ENCODE peak calls at places on chromosomes 12 and 14, in six cellular contexts. M, L, A, K, S and R are unnamed samples.

GRCh38 chr14:55929136-55929535 is 189.1 kb upstream of the PELI2 start:
- DNase-seq in A (no peak), S (no peak), K (no peak), L (no peak), M (no peak), R (no peak)

GRCh38 chr12:92470608-92471021 is 232.2 kb upstream of the PLEKHG7 start:
- DNase-seq in A (no peak), M (no peak), L (no peak), S (no peak), K (no peak), R (no peak)

GRCh38 chr12:4434299-4434698 is 11.3 kb downstream of the FGF6 start:
- DNase-seq in M (peak; percentile 19), K (no peak), L (no peak), A (no peak), S (no peak), R (no peak)

GRCh38 chr12:62512901-62513300 is 46.3 kb downstream of the MON2 start:
- DNase-seq in M (peak; percentile 39), S (no peak), K (no peak), L (no peak), A (no peak), R (no peak)

GRCh38 chr14:87179936-87180335 is 813.0 kb downstream of the GALC start:
- DNase-seq in A (no peak), M (no peak), S (no peak), K (no peak), L (no peak), R (peak; percentile 10)

GRCh38 chr12:97960741-97961608 is 498.4 kb downstream of the RMST start:
- DNase-seq in L (no peak), M (peak; percentile 63), S (no peak), K (no peak), A (no peak), R (peak; percentile 2)

GRCh38 chr12:122304924-122305323 is 38.6 kb upstream of the VPS33A start:
- DNase-seq in M (no peak), A (no peak), L (no peak), K (no peak), S (no peak), R (no peak)

GRCh38 chr14:56309198-56309597 is 191.0 kb downstream of the PELI2 start:
- DNase-seq in S (no peak), M (no peak), A (no peak), K (no peak), L (no peak), R (no peak)

GRCh38 chr14:68680541-68681051 is 112.3 kb downstream of the ZFP36L1 start:
- DNase-seq in M (no peak), K (peak; percentile 34), L (no peak), S (no peak), A (no peak), R (peak; percentile 73)
- H3K27ac ChIP-seq in M (no peak overlapping the region), K (peak overlapping the region; percentile 5), L (no peak overlapping the region), S (peak overlapping the region; percentile 80), A (peak overlapping the region; percentile 52), R (no peak overlapping the region)

GRCh38 chr12:133061954-133062353 is 18.8 kb upstream of the ZNF140 start:
- DNase-seq in A (no peak), L (no peak), K (no peak), S (no peak), M (no peak), R (no peak)
- H3K9me3 ChIP-seq in A (peaks cover 38% of the 10 kb centered on the region), L (peaks cover 39% of the 10 kb centered on the region), K (peaks cover 96% of the 10 kb centered on the region), S (peaks cover 100% of the 10 kb centered on the region), M (peaks cover 93% of the 10 kb centered on the region), R (peaks cover 87% of the 10 kb centered on the region)

GRCh38 chr12:104680070-104680469 is 223.3 kb downstream of the CHST11 start:
- DNase-seq in A (no peak), K (no peak), L (peak; percentile 51), M (no peak), S (no peak), R (no peak)

GRCh38 chr12:104682790-104683279 is 226.1 kb downstream of the CHST11 start:
- DNase-seq in A (no peak), L (peak; percentile 79), M (no peak), K (no peak), S (no peak), R (no peak)

GRCh38 chr12:104677441-104678089 is 220.8 kb downstream of the CHST11 start:
- DNase-seq in M (no peak), L (no peak), S (no peak), K (no peak), A (no peak), R (no peak)

GRCh38 chr12:104681012-104681690 is 224.4 kb downstream of the CHST11 start:
- DNase-seq in M (no peak), L (no peak), A (no peak), S (no peak), K (no peak), R (no peak)

GRCh38 chr12:104680506-104680905 is 223.8 kb downstream of the CHST11 start:
- DNase-seq in L (no peak), M (no peak), A (no peak), K (no peak), S (no peak), R (no peak)
- H3K27ac ChIP-seq in L (no peak overlapping the region), M (no peak overlapping the region), A (no peak overlapping the region), K (no peak overlapping the region), S (no peak overlapping the region), R (no peak overlapping the region)

GRCh38 chr14:30564868-30565248 is 5.9 kb downstream of the G2E3 start:
- DNase-seq in K (no peak), L (no peak), M (no peak), A (no peak), S (no peak), R (no peak)
- H3K9me3 ChIP-seq in K (no peaks in the 10 kb centered on the region), L (no peaks in the 10 kb centered on the region), M (no peaks in the 10 kb centered on the region), A (no peaks in the 10 kb centered on the region), S (no peaks in the 10 kb centered on the region), R (no peaks in the 10 kb centered on the region)

GRCh38 chr12:21545557-21545956 is 19.5 kb downstream of the SPX start:
- DNase-seq in S (no peak), A (no peak), M (no peak), K (no peak), L (no peak), R (no peak)

GRCh38 chr12:21539797-21540196 is 13.7 kb downstream of the SPX start:
- DNase-seq in S (no peak), L (no peak), M (no peak), K (no peak), A (no peak), R (no peak)

GRCh38 chr12:21542412-21542811 is 16.3 kb downstream of the SPX start:
- DNase-seq in L (no peak), K (no peak), M (no peak), S (no peak), A (no peak), R (no peak)

GRCh38 chr12:21538259-21538658 is 12.2 kb downstream of the SPX start:
- DNase-seq in S (no peak), M (no peak), K (no peak), A (no peak), L (no peak), R (no peak)

DNA sequence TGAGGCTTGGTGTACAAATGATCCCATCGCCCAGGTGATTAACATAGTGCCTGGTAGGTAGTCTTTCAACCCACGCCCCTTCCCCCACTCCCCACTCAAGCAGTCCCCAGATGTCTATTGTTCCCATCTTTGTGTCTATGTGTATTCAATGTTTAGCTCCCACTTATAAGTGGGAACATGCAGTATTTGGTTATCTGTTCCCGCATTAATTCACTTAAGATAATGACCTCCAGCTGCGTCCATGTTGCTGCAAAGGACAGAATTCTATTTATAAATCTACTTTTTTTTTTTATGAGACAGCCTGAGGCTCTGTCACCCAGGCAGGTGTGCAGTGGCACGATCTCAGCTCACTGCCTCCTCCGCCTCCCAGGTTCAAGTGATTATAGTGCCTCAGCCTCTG is 15.7 kb downstream of the SPX start:
- DNase-seq in L (no peak), S (no peak), A (no peak), K (no peak), M (no peak), R (no peak)
- H3K27ac ChIP-seq in L (no peak overlapping the region), S (no peak overlapping the region), A (no peak overlapping the region), K (no peak overlapping the region), M (no peak overlapping the region), R (no peak overlapping the region)

GRCh38 chr12:14602128-14602527 is 34.4 kb upstream of the PLBD1 start:
- DNase-seq in M (no peak), L (no peak), K (no peak), A (no peak), S (no peak), R (no peak)
- H3K9me3 ChIP-seq in M (no peaks in the 10 kb centered on the region), L (peaks cover 5% of the 10 kb centered on the region), K (peaks cover 15% of the 10 kb centered on the region), A (no peaks in the 10 kb centered on the region), S (peaks cover 14% of the 10 kb centered on the region), R (no peaks in the 10 kb centered on the region)

GRCh38 chr12:3187846-3188755 is 110.9 kb downstream of the TSPAN9 start:
- DNase-seq in S (no peak), A (no peak), K (no peak), M (no peak), L (no peak), R (no peak)

GRCh38 chr12:3185260-3185870 is 108.2 kb downstream of the TSPAN9 start:
- DNase-seq in A (no peak), K (no peak), S (no peak), M (no peak), L (no peak), R (peak; percentile 37)

GRCh38 chr12:3182426-3182825 is 105.2 kb downstream of the TSPAN9 start:
- DNase-seq in K (no peak), A (no peak), M (no peak), L (no peak), S (no peak), R (no peak)

GRCh38 chr12:3186546-3187237 is 109.5 kb downstream of the TSPAN9 start:
- DNase-seq in M (no peak), A (no peak), S (no peak), L (no peak), K (no peak), R (no peak)

DNA sequence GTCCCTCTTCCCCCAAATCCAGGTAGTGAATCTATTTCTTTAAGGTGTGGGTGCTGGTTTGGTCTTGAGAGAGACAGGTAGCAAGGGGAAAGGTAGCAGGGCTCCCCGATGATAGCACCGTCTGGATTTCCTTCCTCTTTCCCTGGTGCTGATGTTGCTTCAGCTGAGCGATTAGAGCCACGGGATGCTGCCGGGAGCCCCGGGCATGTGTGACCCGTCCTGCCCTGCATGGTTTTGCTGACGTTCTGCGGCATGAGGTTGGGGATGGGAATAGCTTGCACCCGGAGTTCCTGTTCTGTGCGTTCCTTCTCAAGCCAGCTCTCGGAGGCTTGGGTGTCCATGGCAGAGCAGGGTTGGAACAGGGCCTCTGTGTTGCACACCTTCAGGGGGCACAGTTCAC is 107.3 kb downstream of the TSPAN9 start:
- DNase-seq in M (no peak), S (no peak), L (no peak), A (no peak), K (no peak), R (no peak)
- H3K27ac ChIP-seq in M (no peak overlapping the region), S (no peak overlapping the region), L (no peak overlapping the region), A (no peak overlapping the region), K (no peak overlapping the region), R (no peak overlapping the region)

DNA sequence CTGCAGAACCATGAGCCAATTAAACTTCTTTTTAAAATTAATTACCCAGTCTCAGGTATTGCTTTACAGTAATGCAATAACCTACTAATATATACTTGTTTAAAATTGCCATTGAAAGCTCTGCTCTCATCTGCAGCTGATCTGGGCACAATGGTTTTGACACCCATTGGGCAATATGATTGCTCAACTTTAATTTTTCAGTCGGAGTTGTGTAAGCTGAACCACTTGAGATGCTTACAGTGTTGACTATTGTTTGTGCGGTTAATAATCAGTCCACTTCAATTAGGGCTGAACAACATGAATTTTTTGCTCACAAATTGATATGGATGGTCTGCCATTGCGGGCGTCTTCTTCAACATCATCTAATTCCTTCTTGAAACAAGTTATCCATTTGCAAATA is 18.0 kb upstream of the OR4K5 start:
- DNase-seq in L (no peak), K (no peak), A (no peak), M (no peak), S (no peak), R (no peak)
- H3K9me3 ChIP-seq in L (no peaks in the 10 kb centered on the region), K (no peaks in the 10 kb centered on the region), A (no peaks in the 10 kb centered on the region), M (peaks cover 78% of the 10 kb centered on the region), S (peaks cover 4% of the 10 kb centered on the region), R (peaks cover 10% of the 10 kb centered on the region)